ENCODE peak calls at places on chromosomes 5 and 9, in six cellular contexts. One of them, this sample, is unnamed.

GRCh38 chr5:177098103-177098771 is 11.5 kb downstream of the FGFR4 start:
- DNase-seq in foreskin fibroblast: peak; percentile 46
- DNase-seq in GM03348: peak; percentile 59
- DNase-seq in amniotic stem cell: no peak
- DNase-seq in EL: no peak
- DNase-seq in astrocyte of the cerebellum: no peak
- DNase-seq in this sample: peak; percentile 50

GRCh38 chr5:124309241-124309977 is 437.0 kb downstream of the ZNF608 start:
- DNase-seq in astrocyte of the cerebellum: no peak
- DNase-seq in GM03348: no peak
- DNase-seq in EL: no peak
- DNase-seq in foreskin fibroblast: no peak
- DNase-seq in amniotic stem cell: no peak
- DNase-seq in this sample: no peak

GRCh38 chr9:133163559-133164208 is at the start of gene GBGT1:
- DNase-seq in astrocyte of the cerebellum: no peak
- DNase-seq in foreskin fibroblast: no peak
- DNase-seq in GM03348: peak; percentile 91
- DNase-seq in EL: peak; percentile 45
- DNase-seq in amniotic stem cell: no peak
- DNase-seq in this sample: peak; percentile 63

GRCh38 chr5:139228201-139228796 is 30.1 kb upstream of the SIL1 start:
- DNase-seq in astrocyte of the cerebellum: no peak
- DNase-seq in EL: no peak
- DNase-seq in amniotic stem cell: no peak
- DNase-seq in foreskin fibroblast: no peak
- DNase-seq in GM03348: no peak
- DNase-seq in this sample: no peak

GRCh38 chr9:4375424-4376195 is 75.7 kb upstream of the GLIS3 start:
- DNase-seq in astrocyte of the cerebellum: peak; percentile 33
- DNase-seq in EL: peak; percentile 81
- DNase-seq in foreskin fibroblast: peak; percentile 66
- DNase-seq in GM03348: peak; percentile 78
- DNase-seq in amniotic stem cell: no peak
- DNase-seq in this sample: peak; percentile 48

GRCh38 chr5:63572751-63573150 is 389.5 kb downstream of the HTR1A start:
- DNase-seq in EL: no peak
- DNase-seq in foreskin fibroblast: no peak
- DNase-seq in amniotic stem cell: no peak
- DNase-seq in astrocyte of the cerebellum: no peak
- DNase-seq in GM03348: no peak
- DNase-seq in this sample: no peak

GRCh38 chr9:121645003-121645402 is 6.4 kb upstream of the DAB2IP start:
- DNase-seq in GM03348: no peak
- DNase-seq in EL: no peak
- DNase-seq in amniotic stem cell: no peak
- DNase-seq in astrocyte of the cerebellum: no peak
- DNase-seq in foreskin fibroblast: no peak
- DNase-seq in this sample: no peak

GRCh38 chr5:176396330-176396729 is 7.8 kb downstream of the HIGD2A start:
- DNase-seq in amniotic stem cell: no peak
- DNase-seq in astrocyte of the cerebellum: no peak
- DNase-seq in foreskin fibroblast: no peak
- DNase-seq in EL: no peak
- DNase-seq in GM03348: no peak
- DNase-seq in this sample: no peak

GRCh38 chr9:135793221-135794056 is 91.5 kb downstream of the KCNT1 start:
- DNase-seq in amniotic stem cell: no peak
- DNase-seq in foreskin fibroblast: no peak
- DNase-seq in EL: no peak
- DNase-seq in astrocyte of the cerebellum: no peak
- DNase-seq in GM03348: no peak
- DNase-seq in this sample: no peak

GRCh38 chr5:88815048-88815789 is 67.8 kb downstream of the MEF2C start:
- DNase-seq in foreskin fibroblast: no peak
- DNase-seq in EL: no peak
- DNase-seq in astrocyte of the cerebellum: no peak
- DNase-seq in amniotic stem cell: no peak
- DNase-seq in GM03348: no peak
- DNase-seq in this sample: no peak

GRCh38 chr9:127032256-127032655 is 90.2 kb downstream of the ANGPTL2 start:
- DNase-seq in EL: no peak
- DNase-seq in astrocyte of the cerebellum: no peak
- DNase-seq in GM03348: no peak
- DNase-seq in foreskin fibroblast: no peak
- DNase-seq in amniotic stem cell: no peak
- DNase-seq in this sample: no peak

GRCh38 chr5:35246411-35246810 is 16.1 kb upstream of the PRLR start:
- DNase-seq in foreskin fibroblast: no peak
- DNase-seq in EL: no peak
- DNase-seq in amniotic stem cell: no peak
- DNase-seq in astrocyte of the cerebellum: no peak
- DNase-seq in GM03348: no peak
- DNase-seq in this sample: no peak